ENCODE peak calls at places on chromosomes 11 and 22, in six cellular contexts. T is IMR-90, Z is AG04450, S is heart right ventricle, I is A673, L is brain microvascular endothelial cell. E is an unnamed sample.

GRCh38 chr11:132914600-132914999 is 617.7 kb downstream of the OPCML start:
- DNase-seq in T (no peak), S (no peak), L (no peak), I (no peak), Z (no peak), E (no peak)

GRCh38 chr11:24407733-24408132 is 89.1 kb upstream of the LUZP2 start:
- DNase-seq in I (no peak), L (no peak), Z (no peak), T (no peak), S (no peak), E (no peak)

GRCh38 chr22:25510926-25511325 is 53.5 kb upstream of the GRK3 start:
- DNase-seq in Z (no peak), T (no peak), I (no peak), L (no peak), S (no peak), E (no peak)

GRCh38 chr22:24398409-24398808 is 29.0 kb upstream of the ADORA2A start:
- DNase-seq in Z (no peak), T (peak; percentile 68), L (no peak), S (no peak), I (no peak), E (no peak)

GRCh38 chr11:8757533-8757932 is 74.9 kb downstream of the RPL27A start:
- DNase-seq in Z (no peak), L (no peak), T (no peak), S (no peak), I (no peak), E (no peak)

GRCh38 chr22:25420925-25421904 is 143.3 kb upstream of the GRK3 start:
- DNase-seq in Z (no peak), L (no peak), T (no peak), S (no peak), I (no peak), E (no peak)

GRCh38 chr22:36768141-36768540 is 7.8 kb downstream of the IFT27 start:
- DNase-seq in T (no peak), I (no peak), L (no peak), S (no peak), Z (no peak), E (no peak)

GRCh38 chr11:131969261-131969660 is 598.8 kb downstream of the NTM start:
- DNase-seq in I (no peak), L (no peak), Z (no peak), S (no peak), T (no peak), E (no peak)

GRCh38 chr11:12137005-12137690 is 26.8 kb downstream of the MICAL2 start:
- DNase-seq in Z (no peak), S (no peak), L (no peak), I (no peak), T (no peak), E (no peak)

GRCh38 chr11:19861171-19861570 is 148.5 kb downstream of the NAV2 start:
- DNase-seq in L (peak; percentile 32), Z (no peak), I (no peak), T (no peak), S (no peak), E (no peak)

GRCh38 chr11:115207166-115207591 is 297.0 kb downstream of the CADM1 start:
- DNase-seq in L (no peak), Z (no peak), T (no peak), S (no peak), I (no peak), E (peak; percentile 57)

GRCh38 chr11:113378013-113378412 is 9.6 kb upstream of the ANKK1 start:
- DNase-seq in Z (no peak), S (no peak), T (no peak), L (no peak), I (peak; percentile 33), E (no peak)

GRCh38 chr11:4465411-4465810 is 16.3 kb downstream of the OR52K2 start:
- DNase-seq in S (no peak), Z (no peak), L (no peak), T (no peak), I (no peak), E (no peak)
- H3K4me3 ChIP-seq in S (no peak overlapping the region), Z (no peak overlapping the region), L (no peak overlapping the region), T (no peak overlapping the region), I (no peak overlapping the region), E (no peak overlapping the region)

GRCh38 chr22:46740910-46741785 is 3.1 kb upstream of the CERK start:
- DNase-seq in Z (no peak), I (no peak), T (no peak), L (no peak), S (peak; percentile 18), E (peak; percentile 53)

GRCh38 chr22:46737105-46737975 is 712 bp downstream of the CERK start:
- DNase-seq in T (peak; percentile 34), L (no peak), Z (no peak), I (peak; percentile 56), S (peak; percentile 48), E (no peak)

GRCh38 chr22:46738642-46738960 is 549 bp upstream of the CERK start:
- DNase-seq in I (no peak), T (no peak), S (peak; percentile 35), Z (no peak), L (no peak), E (no peak)

GRCh38 chr22:46737976-46738641 is at the start of gene CERK:
- DNase-seq in I (peak; percentile 87), S (peak; percentile 91), Z (no peak), T (peak; percentile 62), L (no peak), E (no peak)

DNA sequence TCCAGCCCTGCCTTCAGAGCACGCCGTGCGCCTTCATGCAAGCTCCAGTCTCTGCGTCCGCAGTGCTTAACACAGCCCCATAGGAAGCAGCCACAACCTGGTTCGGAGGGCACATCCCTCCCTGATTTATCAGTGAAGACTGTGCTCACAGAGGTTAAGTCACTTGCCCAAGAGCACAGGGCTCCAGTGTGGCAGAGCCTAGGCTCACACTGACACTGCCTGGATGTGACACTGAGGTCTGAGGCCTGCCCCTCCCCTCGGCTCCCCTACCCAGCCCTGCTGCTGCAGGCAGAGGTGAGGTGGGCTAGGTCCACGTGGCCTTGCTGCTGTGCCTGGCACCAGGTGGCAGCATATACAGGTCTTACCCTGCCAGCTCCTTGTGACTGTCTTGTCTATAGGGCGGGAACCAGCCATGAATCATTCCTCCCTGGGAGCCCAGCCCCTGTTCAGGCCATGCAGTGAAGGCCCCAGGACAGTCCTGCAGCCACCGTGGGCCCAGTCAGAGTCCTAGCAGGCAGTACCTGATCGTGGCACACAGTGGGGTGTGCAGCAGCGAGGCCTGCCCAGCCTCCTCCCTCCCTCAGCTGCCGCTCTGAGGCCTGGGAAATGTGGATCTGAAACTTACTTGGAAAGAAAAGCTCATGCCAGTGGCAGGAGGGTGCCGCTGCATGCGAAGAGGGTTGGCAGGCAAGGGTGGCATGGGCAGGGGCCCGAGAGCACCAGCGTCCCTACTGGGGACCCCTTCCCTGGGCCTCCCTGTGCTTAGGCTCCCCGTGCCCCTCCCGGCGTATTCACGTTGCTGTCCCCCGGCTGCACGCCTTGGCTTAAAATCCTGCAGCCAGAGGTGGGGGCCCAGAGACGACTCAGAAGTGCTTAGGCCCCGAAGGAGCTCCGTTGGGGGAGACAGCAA is 1.2 kb upstream of the CERK start:
- DNase-seq in I (peak; percentile 49), Z (no peak), L (peak; percentile 69), S (peak; percentile 49), T (peak; percentile 72), E (peak; percentile 86)
- TF ChIP-seq CTCF in I (peak; percentile 45), Z (peak; percentile 20), L (peak; percentile 41), S (no peak), T (peak; percentile 43), E (peak; percentile 34)

GRCh38 chr11:75862437-75862836 is 47.4 kb downstream of the UVRAG start:
- DNase-seq in Z (no peak), T (no peak), I (no peak), L (no peak), S (no peak), E (no peak)
- H3K4me3 ChIP-seq in Z (no peak overlapping the region), T (no peak overlapping the region), I (no peak overlapping the region), L (no peak overlapping the region), S (no peak overlapping the region), E (no peak overlapping the region)

GRCh38 chr11:57469268-57469667 is 8.9 kb downstream of the RTN4RL2 start:
- DNase-seq in I (no peak), Z (no peak), L (no peak), S (no peak), T (no peak), E (no peak)

GRCh38 chr11:57464343-57465181 is 4.2 kb downstream of the RTN4RL2 start:
- DNase-seq in L (no peak), Z (no peak), I (no peak), T (peak; percentile 41), S (no peak), E (no peak)

GRCh38 chr11:57467508-57468157 is 7.3 kb downstream of the RTN4RL2 start:
- DNase-seq in I (no peak), S (no peak), Z (no peak), T (no peak), L (no peak), E (no peak)

GRCh38 chr11:57468276-57468675 is 7.9 kb downstream of the RTN4RL2 start:
- DNase-seq in T (no peak), Z (no peak), S (no peak), I (no peak), L (no peak), E (no peak)

DNA sequence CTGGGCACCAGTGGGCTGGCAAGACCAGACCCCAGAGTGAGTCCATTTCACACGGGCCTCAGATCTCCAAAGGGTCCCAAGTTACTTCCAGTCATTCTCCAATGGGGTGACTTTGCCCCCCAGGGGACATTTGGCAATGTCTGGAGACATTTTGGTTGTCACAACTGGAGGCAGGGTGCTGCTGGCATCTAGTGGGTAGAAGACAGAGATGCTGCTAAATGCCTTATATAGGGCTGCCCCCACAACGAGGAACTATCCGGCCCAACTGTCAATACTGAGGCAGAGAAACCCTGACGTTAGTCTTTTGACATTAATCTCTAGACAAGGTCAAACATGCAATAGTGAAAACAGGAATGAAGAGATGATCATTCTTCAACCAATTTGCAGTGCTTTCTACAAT is 6.4 kb downstream of the RTN4RL2 start:
- DNase-seq in L (no peak), T (no peak), Z (no peak), S (no peak), I (no peak), E (no peak)
- TF ChIP-seq CTCF in L (no peak), T (no peak), Z (no peak), S (no peak), I (no peak), E (no peak)

DNA sequence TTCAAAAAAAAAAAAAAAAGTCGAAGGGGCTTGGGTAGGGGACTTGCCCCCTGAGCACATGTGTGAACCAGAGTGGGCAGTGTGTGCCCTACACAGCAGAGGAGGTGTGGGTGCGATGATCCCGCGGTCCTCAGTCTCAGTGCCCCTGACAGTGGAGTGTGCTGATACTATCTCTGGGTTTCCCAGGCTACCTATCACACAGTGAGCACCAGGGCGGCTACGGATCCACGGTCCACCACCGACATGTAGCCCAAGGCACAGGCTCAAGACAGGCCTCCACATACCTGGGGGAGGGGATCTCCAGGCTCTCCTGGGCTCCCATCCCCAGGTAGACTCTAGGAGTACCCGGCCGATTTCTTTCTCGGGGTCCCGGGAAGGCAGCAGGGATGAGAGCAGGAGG is 9.1 kb downstream of the B3GAT1 start:
- DNase-seq in S (no peak), L (no peak), I (no peak), Z (no peak), T (no peak), E (no peak)
- H3K4me3 ChIP-seq in S (no peak overlapping the region), L (no peak overlapping the region), I (no peak overlapping the region), Z (no peak overlapping the region), T (no peak overlapping the region), E (no peak overlapping the region)

DNA sequence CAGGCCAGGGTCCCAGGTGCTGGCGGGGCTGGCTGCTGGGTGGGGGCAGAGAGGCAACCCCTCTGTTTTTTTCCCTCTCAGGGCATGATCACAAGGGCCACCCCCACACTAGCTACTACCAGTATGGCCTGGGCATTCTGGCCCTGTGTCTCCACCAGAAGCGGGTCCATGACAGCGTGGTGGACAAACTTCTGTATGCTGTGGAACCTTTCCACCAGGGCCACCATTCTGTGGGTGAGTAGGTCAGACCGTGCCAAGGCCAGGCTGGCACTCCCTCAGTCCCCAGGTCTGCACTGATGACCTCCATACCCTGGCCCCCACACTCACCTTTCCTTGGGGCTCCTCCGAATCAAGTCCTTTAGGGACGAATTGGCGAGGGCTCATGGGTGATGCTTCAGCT is 7.3 kb downstream of the TCN2 start:
- DNase-seq in I (no peak), S (no peak), Z (no peak), L (no peak), T (no peak), E (no peak)
- TF ChIP-seq CTCF in I (no peak), S (no peak), Z (no peak), L (no peak), T (no peak), E (no peak)

E was measured in retinal pigment epithelial cell.